ENCODE peak calls at places on chromosomes 7 and 10, in four cellular contexts. V is heart right ventricle, M is psoas muscle, Z is IMR-90. K is an unnamed sample.

GRCh38 chr10:96124230-96125141 is 5.6 kb upstream of the ZNF518A start:
- DNase-seq in V (no peak), M (no peak), Z (peak; percentile 36), K (no peak)

GRCh38 chr10:96556003-96556402 is 30.8 kb downstream of the TM9SF3 start:
- DNase-seq in V (no peak), M (no peak), Z (no peak), K (no peak)

GRCh38 chr10:59346321-59346720 is 16.0 kb downstream of the FAM13C start:
- DNase-seq in V (no peak), Z (peak; percentile 53), M (peak; percentile 59), K (no peak)

GRCh38 chr7:42232275-42232674 is 4.7 kb downstream of the GLI3 start:
- DNase-seq in M (no peak), Z (peak; percentile 31), V (no peak), K (no peak)

GRCh38 chr10:124063736-124064135 is 29.7 kb downstream of the CHST15 start:
- DNase-seq in Z (peak; percentile 5), M (no peak), V (no peak), K (no peak)

GRCh38 chr7:50142421-50143113 is 49.5 kb upstream of the ZPBP start:
- DNase-seq in Z (peak; percentile 21), M (no peak), V (peak; percentile 13), K (no peak)

GRCh38 chr7:130957140-130957513 is 223.1 kb upstream of the KLF14 start:
- DNase-seq in Z (no peak), M (no peak), V (no peak), K (no peak)

GRCh38 chr10:83373659-83374058 is 765.6 kb upstream of the GHITM start:
- DNase-seq in Z (no peak), M (no peak), V (no peak), K (no peak)

GRCh38 chr10:62259456-62259855 is 9.2 kb downstream of the RTKN2 start:
- DNase-seq in M (no peak), V (no peak), Z (no peak), K (no peak)

GRCh38 chr10:131977323-131978096 is 4.2 kb downstream of the BNIP3 start:
- DNase-seq in V (no peak), Z (no peak), M (no peak), K (no peak)

GRCh38 chr10:1380075-1380793 is 324.0 kb downstream of the WDR37 start:
- DNase-seq in V (no peak), Z (no peak), M (no peak), K (no peak)

GRCh38 chr10:117342638-117343037 is 32.6 kb downstream of the PDZD8 start:
- DNase-seq in Z (peak; percentile 83), V (no peak), M (no peak), K (no peak)

GRCh38 chr10:131099028-131099427 is 212.5 kb downstream of the TCERG1L start:
- DNase-seq in V (no peak), M (no peak), Z (no peak), K (no peak)

GRCh38 chr7:16836481-16836880 is 31.7 kb upstream of the AGR2 start:
- DNase-seq in Z (peak; percentile 4), V (no peak), M (no peak), K (no peak)

GRCh38 chr7:137692399-137692798 is 154.4 kb downstream of the DGKI start:
- DNase-seq in Z (no peak), V (no peak), M (no peak), K (no peak)

GRCh38 chr7:138875794-138876193 is 77.8 kb upstream of the ATP6V0A4 start:
- DNase-seq in Z (peak; percentile 96), M (no peak), V (no peak), K (peak; percentile 47)

GRCh38 chr7:105677803-105678583 is 96.7 kb upstream of the EFCAB10 start:
- DNase-seq in V (no peak), M (no peak), Z (no peak), K (peak; percentile 37)

GRCh38 chr10:123840714-123841113 is 50.9 kb downstream of the CPXM2 start:
- DNase-seq in M (no peak), Z (no peak), V (no peak), K (no peak)

GRCh38 chr7:31948041-31948440 is 122.2 kb downstream of the PDE1C start:
- DNase-seq in Z (peak; percentile 91), V (no peak), M (no peak), K (no peak)

GRCh38 chr10:97810476-97810875 is 38.7 kb upstream of the SFRP5 start:
- DNase-seq in M (no peak), V (no peak), Z (peak; percentile 12), K (no peak)

GRCh38 chr10:131396108-131397010 is 84.8 kb upstream of the TCERG1L start:
- DNase-seq in Z (no peak), M (peak; percentile 78), V (no peak), K (no peak)

GRCh38 chr10:23196915-23197314 is 4.8 kb downstream of the PTF1A start:
- DNase-seq in Z (no peak), V (no peak), M (no peak), K (no peak)

GRCh38 chr7:111982133-111982532 is 224.1 kb downstream of the DOCK4 start:
- DNase-seq in Z (no peak), V (no peak), M (no peak), K (no peak)

GRCh38 chr10:13987472-13987871 is 343.3 kb downstream of the FRMD4A start:
- DNase-seq in V (no peak), Z (peak; percentile 91), M (no peak), K (no peak)

GRCh38 chr10:133010095-133010837 is 67.9 kb upstream of the CFAP46 start:
- DNase-seq in V (no peak), Z (no peak), M (no peak), K (no peak)

GRCh38 chr10:100943508-100943907 is 25.8 kb upstream of the SEMA4G start:
- DNase-seq in Z (no peak), V (no peak), M (no peak), K (no peak)

GRCh38 chr10:106438386-106438785 is 726.1 kb downstream of the SORCS1 start:
- DNase-seq in V (no peak), M (no peak), Z (no peak), K (no peak)

GRCh38 chr7:75716992-75717626 is 21.6 kb downstream of the HIP1 start:
- DNase-seq in Z (peak; percentile 83), V (no peak), M (no peak), K (no peak)

GRCh38 chr7:131365876-131366275 is 38.2 kb downstream of the MKLN1 start:
- DNase-seq in Z (peak; percentile 70), M (no peak), V (no peak), K (no peak)

GRCh38 chr7:106891545-106892410 is 26.7 kb downstream of the PIK3CG start:
- DNase-seq in Z (no peak), M (no peak), V (no peak), K (no peak)

GRCh38 chr10:91643700-91644099 is 10.8 kb upstream of the PPP1R3C start:
- DNase-seq in Z (no peak), M (no peak), V (no peak), K (no peak)
- TF ChIP-seq CTCF in Z (peak; percentile 26), M (no peak), V (no peak), K (no peak)

DNA sequence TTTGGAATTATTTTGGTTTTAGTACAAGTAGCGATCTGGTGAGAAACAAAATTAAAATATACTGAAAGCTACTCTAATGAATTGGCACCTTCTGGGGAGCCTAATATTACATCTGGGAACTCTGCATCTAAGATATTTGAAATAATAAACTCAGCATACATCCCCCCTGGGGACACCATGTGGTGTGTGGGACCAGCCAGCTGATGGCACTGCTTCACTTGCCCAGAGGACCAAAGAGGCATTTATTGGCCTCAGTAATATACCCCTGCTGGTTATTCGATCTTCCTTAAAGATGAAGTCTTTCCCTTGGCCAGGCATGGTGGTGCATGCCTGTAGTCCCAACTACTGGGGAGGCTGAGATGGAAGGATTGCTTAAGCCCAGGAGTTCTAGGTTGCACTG is 195.1 kb upstream of the AUTS2 start:
- DNase-seq in M (no peak), Z (no peak), V (no peak), K (no peak)
- TF ChIP-seq CTCF in M (peak; percentile 19), Z (no peak), V (peak; percentile 33), K (no peak)

GRCh38 chr10:73814276-73814895 is 3.0 kb upstream of the NDST2 start:
- DNase-seq in M (peak; percentile 19), Z (no peak), V (no peak), K (no peak)

GRCh38 chr10:73815719-73816030 is 4.3 kb upstream of the NDST2 start:
- DNase-seq in V (no peak), Z (no peak), M (no peak), K (no peak)

GRCh38 chr10:73813333-73813732 is 1.9 kb upstream of the NDST2 start:
- DNase-seq in M (peak; percentile 48), V (no peak), Z (no peak), K (no peak)

GRCh38 chr10:73816917-73817729 is 5.7 kb upstream of the NDST2 start:
- DNase-seq in Z (no peak), M (no peak), V (no peak), K (no peak)

DNA sequence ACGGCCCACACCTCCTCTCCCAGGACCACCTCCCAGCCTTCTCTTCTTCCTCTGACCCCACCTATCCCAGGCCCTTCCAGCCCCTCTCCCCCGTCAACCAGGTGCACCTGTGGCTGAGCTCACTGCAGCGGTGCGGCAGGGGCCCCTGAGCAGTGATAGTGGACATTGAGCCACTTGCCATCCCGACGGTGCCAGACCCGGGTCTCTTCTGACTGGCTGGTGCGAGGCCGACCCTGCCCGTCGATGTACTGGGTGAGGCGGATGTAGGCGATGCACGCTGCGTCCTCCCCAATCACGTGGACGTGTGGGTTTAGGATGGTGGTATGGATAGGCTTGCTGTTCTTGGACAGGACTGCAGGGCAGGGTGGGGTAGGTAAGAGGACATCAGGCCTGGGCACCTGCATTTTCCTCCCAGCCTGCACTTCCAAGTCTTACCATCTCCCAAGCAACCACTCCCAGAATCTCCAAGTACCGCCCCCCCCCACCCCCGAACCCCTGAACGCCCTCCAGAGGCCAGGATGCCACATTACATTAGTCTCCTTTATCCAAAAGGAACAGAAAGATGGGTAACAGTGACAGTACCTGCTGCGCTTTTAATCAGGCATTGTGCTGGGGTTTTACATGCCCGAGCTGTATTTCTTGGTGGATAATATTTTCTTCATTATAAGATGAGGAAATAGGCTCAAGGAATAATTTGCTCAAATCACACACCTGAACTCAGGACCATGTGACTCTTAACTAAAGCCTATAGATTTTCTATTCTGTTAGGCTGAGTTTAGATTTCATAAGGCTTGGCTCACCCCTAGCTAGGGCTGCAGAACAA is 3.7 kb upstream of the NDST2 start:
- DNase-seq in M (peak; percentile 62), V (no peak), Z (no peak), K (no peak)
- TF ChIP-seq CTCF in M (peak; percentile 4), V (no peak), Z (peak; percentile 11), K (no peak)

DNA sequence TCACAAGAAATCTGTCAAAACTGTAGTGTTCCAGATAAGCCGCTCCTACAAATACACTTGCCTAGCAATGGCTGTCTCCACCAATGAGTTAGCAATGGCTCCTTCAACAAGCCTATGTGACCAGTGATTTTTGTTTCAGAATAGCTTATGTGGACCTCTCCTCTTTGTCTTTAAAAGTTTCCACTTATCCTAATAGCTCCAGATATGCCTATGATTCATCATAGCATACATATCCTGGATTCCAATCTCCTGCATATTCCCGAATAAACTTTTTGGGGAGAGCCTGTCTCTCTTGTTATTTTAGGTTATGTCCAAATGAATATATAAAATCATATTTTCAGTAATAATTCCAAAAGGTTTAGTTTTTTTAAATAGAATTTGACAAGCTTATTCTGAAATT is 510.6 kb downstream of the ARL4A start:
- DNase-seq in M (no peak), V (no peak), Z (no peak), K (no peak)
- TF ChIP-seq CTCF in M (no peak), V (no peak), Z (no peak), K (no peak)

GRCh38 chr7:128862571-128863432 is at the start of gene ATP6V1F:
- DNase-seq in V (peak; percentile 98), M (peak; percentile 99), Z (peak; percentile 96), K (peak; percentile 99)
- TF ChIP-seq CTCF in V (no peak), M (no peak), Z (peak; percentile 15), K (no peak)

K was measured in natural killer cell.